ENCODE peak calls at places on chromosome 1, in six cellular contexts. D is esophagus squamous epithelium, P is PC-9, U is OCI-LY7, O is psoas muscle, Y is IMR-90. V is an unnamed sample.

GRCh38 chr1:228393268-228393699 is 13.4 kb downstream of the TRIM11 start:
- DNase-seq in Y (peak; percentile 73), U (peak; percentile 17), D (no peak), P (peak; percentile 63), O (no peak), V (peak; percentile 35)

GRCh38 chr1:22711071-22711470 is 432 bp downstream of the EPHB2 start:
- DNase-seq in D (no peak), Y (no peak), U (no peak), P (no peak), O (no peak), V (no peak)

GRCh38 chr1:156664046-156664948 is 12.9 kb downstream of the NES start:
- DNase-seq in O (peak; percentile 46), P (no peak), D (no peak), Y (peak; percentile 58), U (no peak), V (no peak)

GRCh38 chr1:212109713-212110112 is 74.2 kb downstream of the DTL start:
- DNase-seq in D (no peak), U (no peak), Y (peak; percentile 28), P (no peak), O (no peak), V (no peak)

GRCh38 chr1:93567255-93567918 is 114.2 kb downstream of the BCAR3 start:
- DNase-seq in D (no peak), O (peak; percentile 53), P (peak; percentile 66), U (no peak), Y (peak; percentile 98), V (peak; percentile 53)

GRCh38 chr1:199083680-199084079 is 444.8 kb downstream of the PTPRC start:
- DNase-seq in D (no peak), Y (peak; percentile 75), O (no peak), P (no peak), U (no peak), V (no peak)

GRCh38 chr1:115112496-115113375 is 23.4 kb upstream of the TSPAN2 start:
- DNase-seq in Y (no peak), O (no peak), P (no peak), U (peak; percentile 40), D (no peak), V (peak; percentile 55)

GRCh38 chr1:47213230-47213676 is 18.8 kb downstream of the TAL1 start:
- DNase-seq in D (no peak), O (no peak), P (no peak), U (no peak), Y (no peak), V (peak; percentile 0)

GRCh38 chr1:155124503-155125463 is 2.9 kb upstream of the EFNA1 start:
- DNase-seq in O (no peak), U (no peak), Y (peak; percentile 38), D (no peak), P (peak; percentile 85), V (peak; percentile 56)

GRCh38 chr1:15962176-15962575 is 13.7 kb downstream of the ZBTB17 start:
- DNase-seq in O (no peak), Y (no peak), U (no peak), P (no peak), D (no peak), V (no peak)

GRCh38 chr1:235011599-235012435 is 116.8 kb downstream of the TOMM20 start:
- DNase-seq in O (peak; percentile 80), P (peak; percentile 98), Y (peak; percentile 100), U (peak; percentile 95), D (peak; percentile 59), V (no peak)

GRCh38 chr1:153470707-153471106 is 10.3 kb upstream of the S100A7 start:
- DNase-seq in O (no peak), Y (no peak), P (no peak), U (no peak), D (no peak), V (no peak)

GRCh38 chr1:154962238-154962678 is 676 bp upstream of the PYGO2 start:
- DNase-seq in U (peak; percentile 65), P (no peak), Y (peak; percentile 22), O (peak; percentile 40), D (no peak), V (no peak)

GRCh38 chr1:118949317-118949716 is 38.8 kb downstream of the TBX15 start:
- DNase-seq in U (no peak), D (no peak), O (peak; percentile 34), Y (no peak), P (no peak), V (no peak)

GRCh38 chr1:17895986-17896385 is 140.9 kb downstream of the ACTL8 start:
- DNase-seq in D (no peak), Y (no peak), P (no peak), U (no peak), O (no peak), V (no peak)

GRCh38 chr1:244083544-244083943 is 32.5 kb downstream of the ZBTB18 start:
- DNase-seq in O (no peak), U (no peak), Y (no peak), P (no peak), D (no peak), V (no peak)

GRCh38 chr1:157135646-157136045 is 2.5 kb downstream of the ETV3 start:
- DNase-seq in U (no peak), O (no peak), P (peak; percentile 75), D (no peak), Y (no peak), V (peak; percentile 23)

GRCh38 chr1:241424480-241424971 is 67.5 kb upstream of the RGS7 start:
- DNase-seq in Y (no peak), O (peak; percentile 14), U (no peak), P (no peak), D (no peak), V (no peak)
- H3K4me3 ChIP-seq in Y (peak overlapping the region; percentile 60), O (peak overlapping the region; percentile 57), U (no peak overlapping the region), P (no peak overlapping the region), D (peak overlapping the region; percentile 36), V (peak overlapping the region; percentile 50)

GRCh38 chr1:90694846-90695245 is 22.3 kb downstream of the BARHL2 start:
- DNase-seq in O (no peak), U (no peak), Y (no peak), P (no peak), D (no peak), V (no peak)
- H3K4me1 ChIP-seq in O (no peaks in the 10 kb centered on the region), U (no peaks in the 10 kb centered on the region), Y (no peaks in the 10 kb centered on the region), P (no peaks in the 10 kb centered on the region), D (no peaks in the 10 kb centered on the region), V (no peaks in the 10 kb centered on the region)

GRCh38 chr1:109912214-109912861 is 1.7 kb downstream of the CSF1 start:
- DNase-seq in D (no peak), Y (no peak), O (no peak), P (no peak), U (no peak), V (no peak)
- H3K4me3 ChIP-seq in D (peak overlapping the region; percentile 76), Y (peak overlapping the region; percentile 98), O (peak overlapping the region; percentile 89), P (peak overlapping the region; percentile 98), U (no peak overlapping the region), V (no peak overlapping the region)

DNA sequence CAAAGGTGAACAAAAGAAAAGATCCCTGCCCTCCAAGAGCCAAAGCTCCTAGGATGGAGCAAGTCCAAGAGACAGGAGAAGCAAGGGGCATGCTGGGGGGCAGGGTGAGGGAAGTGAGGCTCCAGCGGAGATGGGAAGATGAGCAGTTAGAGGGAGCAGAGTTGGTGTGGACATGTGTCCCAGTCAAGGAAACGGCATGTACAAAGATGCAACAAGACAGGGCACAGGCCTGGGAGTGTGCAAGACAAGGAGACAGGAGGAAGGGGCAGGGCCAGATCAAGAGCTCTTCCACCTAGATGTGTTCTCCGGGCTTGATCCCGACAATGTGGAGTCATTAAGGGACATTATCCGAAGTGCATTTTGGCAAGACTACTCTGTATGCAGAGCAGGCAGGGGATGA is 82.1 kb downstream of the CAPZB start:
- DNase-seq in O (no peak), Y (no peak), P (no peak), D (no peak), U (no peak), V (no peak)
- H3K4me1 ChIP-seq in O (peaks cover 55% of the 10 kb centered on the region), Y (peaks cover 41% of the 10 kb centered on the region), P (no peaks in the 10 kb centered on the region), D (peaks cover 30% of the 10 kb centered on the region), U (no peaks in the 10 kb centered on the region), V (no peaks in the 10 kb centered on the region)

GRCh38 chr1:218346391-218347204 is 1.5 kb downstream of the TGFB2 start:
- DNase-seq in U (no peak), Y (peak; percentile 37), D (no peak), O (peak; percentile 28), P (no peak), V (no peak)
- H3K4me3 ChIP-seq in U (no peak overlapping the region), Y (peak overlapping the region; percentile 81), D (peak overlapping the region; percentile 60), O (peak overlapping the region; percentile 73), P (peak overlapping the region; percentile 98), V (peak overlapping the region; percentile 81)

DNA sequence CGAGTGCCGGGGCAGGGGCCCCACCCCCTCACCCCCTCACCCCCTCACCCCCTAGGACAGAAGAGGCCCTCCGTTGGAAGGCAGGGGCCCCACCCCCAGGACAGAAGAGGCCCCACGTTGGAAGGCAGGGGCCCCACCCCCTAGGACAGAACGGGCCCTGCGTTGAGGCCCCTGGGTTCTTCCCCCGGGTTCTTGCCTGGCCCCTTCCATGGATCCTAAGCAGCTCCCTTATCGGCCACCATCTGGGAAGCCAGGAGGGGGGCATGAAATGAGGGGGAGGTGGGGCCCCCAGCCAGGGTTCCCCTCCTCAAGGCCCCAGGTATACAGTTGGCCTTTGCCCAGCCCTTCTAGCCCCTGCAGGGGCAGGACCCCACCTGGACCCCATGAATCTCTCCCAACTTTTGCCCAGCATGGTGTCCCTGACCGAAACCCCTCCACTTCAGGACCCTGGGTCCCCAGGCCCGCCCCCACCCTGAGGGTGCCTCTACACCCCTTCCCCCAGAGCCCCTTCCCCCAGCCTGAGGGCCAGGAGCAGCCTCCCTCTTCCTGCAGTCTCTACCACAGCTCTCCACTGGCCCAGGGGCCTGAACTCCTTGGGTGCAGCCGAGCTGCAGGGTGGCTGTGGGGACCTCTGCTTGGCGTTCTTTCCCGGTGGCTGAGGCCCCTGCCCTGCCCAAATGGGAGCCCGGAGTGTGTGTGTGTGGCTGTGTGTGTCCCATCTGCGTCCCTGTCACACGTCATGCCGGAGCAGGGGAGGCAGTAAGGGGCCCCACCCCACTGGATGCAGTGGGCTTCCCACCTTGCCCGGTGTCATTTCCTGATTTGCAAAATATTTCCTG is 4.3 kb upstream of the VWA1 start:
- DNase-seq in U (no peak), O (no peak), P (no peak), D (no peak), Y (no peak), V (no peak)
- H3K4me1 ChIP-seq in U (no peaks in the 10 kb centered on the region), O (peaks cover 16% of the 10 kb centered on the region), P (peaks cover 59% of the 10 kb centered on the region), D (peaks cover 60% of the 10 kb centered on the region), Y (peaks cover 25% of the 10 kb centered on the region), V (peaks cover 59% of the 10 kb centered on the region)

GRCh38 chr1:43425045-43425444 is 28.7 kb downstream of the HYI start:
- DNase-seq in U (no peak), D (no peak), Y (peak; percentile 25), P (no peak), O (no peak), V (no peak)
- H3K4me3 ChIP-seq in U (no peak overlapping the region), D (no peak overlapping the region), Y (no peak overlapping the region), P (no peak overlapping the region), O (no peak overlapping the region), V (no peak overlapping the region)